ENCODE peak calls at places on chromosomes 6 and 20, in five cellular contexts. S, W, C, Z and K are unnamed samples.

GRCh38 chr6:114287461-114287860 is 55.4 kb downstream of the HS3ST5 start:
- DNase-seq in S (no peak), Z (no peak), W (no peak), C (no peak), K (no peak)

GRCh38 chr20:22315771-22316170 is 268.6 kb downstream of the FOXA2 start:
- DNase-seq in S (no peak), Z (no peak), W (no peak), C (no peak), K (no peak)

GRCh38 chr20:7883309-7883708 is 56.9 kb downstream of the HAO1 start:
- DNase-seq in C (no peak), Z (no peak), S (no peak), W (no peak), K (no peak)

GRCh38 chr6:99330159-99330558 is 19.3 kb downstream of the FAXC start:
- DNase-seq in C (peak), S (peak), W (peak), Z (peak), K (peak)

GRCh38 chr6:42428326-42429041 is 23.2 kb downstream of the TRERF1 start:
- DNase-seq in C (peak), Z (no peak), S (no peak), W (no peak), K (no peak)

GRCh38 chr6:37029249-37029959 is 23.9 kb downstream of the FGD2 start:
- DNase-seq in Z (no peak), S (peak), C (no peak), W (peak), K (no peak)

GRCh38 chr6:104134876-104135275 is 724.8 kb downstream of the HACE1 start:
- DNase-seq in W (no peak), Z (no peak), S (no peak), C (no peak), K (no peak)

GRCh38 chr20:15596220-15596875 is 976.9 kb downstream of the KIF16B start:
- DNase-seq in S (no peak), C (no peak), W (no peak), Z (no peak), K (no peak)

GRCh38 chr6:21928715-21929298 is 335.3 kb downstream of the SOX4 start:
- DNase-seq in Z (no peak), C (no peak), W (no peak), S (no peak), K (no peak)